ENCODE peak calls at places on chromosomes 12 and 14, in eight cellular contexts. One of them, this sample, is unnamed.

GRCh38 chr12:87756111-87756510 is 273.1 kb downstream of the C12orf50 start:
- DNase-seq in left cardiac atrium: no peak
- DNase-seq in activated T-cell treated with anti-CD3 and anti-CD28 coated beads, Interleukin-2, amount 50 U/mL, for 72 hours: no peak
- DNase-seq in cardiac muscle cell: peak; percentile 98
- DNase-seq in RPMI7951: peak; percentile 70
- DNase-seq in IMR-90: peak; percentile 99
- DNase-seq in nucleus accumbens: no peak
- DNase-seq in NCI-H226: peak; percentile 98
- DNase-seq in this sample: no peak

GRCh38 chr12:54191550-54192022 is 2.8 kb upstream of the SMUG1 start:
- DNase-seq in left cardiac atrium: peak; percentile 76
- DNase-seq in activated T-cell treated with anti-CD3 and anti-CD28 coated beads, Interleukin-2, amount 50 U/mL, for 72 hours: peak; percentile 80
- DNase-seq in cardiac muscle cell: peak; percentile 89
- DNase-seq in RPMI7951: peak; percentile 76
- DNase-seq in IMR-90: peak; percentile 79
- DNase-seq in nucleus accumbens: peak; percentile 64
- DNase-seq in NCI-H226: peak; percentile 63
- DNase-seq in this sample: peak; percentile 76

GRCh38 chr14:101110729-101111619 is 207.5 kb upstream of the RTL1 start:
- DNase-seq in left cardiac atrium: peak; percentile 10
- DNase-seq in activated T-cell treated with anti-CD3 and anti-CD28 coated beads, Interleukin-2, amount 50 U/mL, for 72 hours: no peak
- DNase-seq in cardiac muscle cell: no peak
- DNase-seq in RPMI7951: no peak
- DNase-seq in IMR-90: no peak
- DNase-seq in nucleus accumbens: no peak
- DNase-seq in NCI-H226: no peak
- DNase-seq in this sample: no peak

GRCh38 chr14:36315159-36315853 is 5.1 kb downstream of the MBIP start:
- DNase-seq in left cardiac atrium: no peak
- DNase-seq in activated T-cell treated with anti-CD3 and anti-CD28 coated beads, Interleukin-2, amount 50 U/mL, for 72 hours: peak; percentile 69
- DNase-seq in cardiac muscle cell: no peak
- DNase-seq in RPMI7951: no peak
- DNase-seq in IMR-90: no peak
- DNase-seq in nucleus accumbens: no peak
- DNase-seq in NCI-H226: no peak
- DNase-seq in this sample: no peak

GRCh38 chr12:19869413-19869812 is 430.1 kb downstream of the AEBP2 start:
- DNase-seq in left cardiac atrium: no peak
- DNase-seq in activated T-cell treated with anti-CD3 and anti-CD28 coated beads, Interleukin-2, amount 50 U/mL, for 72 hours: peak; percentile 14
- DNase-seq in cardiac muscle cell: no peak
- DNase-seq in RPMI7951: no peak
- DNase-seq in IMR-90: no peak
- DNase-seq in nucleus accumbens: no peak
- DNase-seq in NCI-H226: no peak
- DNase-seq in this sample: no peak

GRCh38 chr12:105083041-105083440 is 1.2 kb downstream of the ALDH1L2 start:
- DNase-seq in left cardiac atrium: no peak
- DNase-seq in activated T-cell treated with anti-CD3 and anti-CD28 coated beads, Interleukin-2, amount 50 U/mL, for 72 hours: no peak
- DNase-seq in cardiac muscle cell: peak; percentile 17
- DNase-seq in RPMI7951: no peak
- DNase-seq in IMR-90: no peak
- DNase-seq in nucleus accumbens: no peak
- DNase-seq in NCI-H226: no peak
- DNase-seq in this sample: no peak

GRCh38 chr12:5435161-5435560 is 3.3 kb downstream of the NTF3 start:
- DNase-seq in left cardiac atrium: no peak
- DNase-seq in activated T-cell treated with anti-CD3 and anti-CD28 coated beads, Interleukin-2, amount 50 U/mL, for 72 hours: no peak
- DNase-seq in cardiac muscle cell: no peak
- DNase-seq in RPMI7951: no peak
- DNase-seq in IMR-90: no peak
- DNase-seq in nucleus accumbens: no peak
- DNase-seq in NCI-H226: no peak
- DNase-seq in this sample: no peak

GRCh38 chr12:51210690-51211395 is 7.0 kb downstream of the POU6F1 start:
- DNase-seq in left cardiac atrium: no peak
- DNase-seq in activated T-cell treated with anti-CD3 and anti-CD28 coated beads, Interleukin-2, amount 50 U/mL, for 72 hours: no peak
- DNase-seq in cardiac muscle cell: no peak
- DNase-seq in RPMI7951: peak; percentile 7
- DNase-seq in IMR-90: no peak
- DNase-seq in nucleus accumbens: peak; percentile 29
- DNase-seq in NCI-H226: no peak
- DNase-seq in this sample: no peak

GRCh38 chr12:3869448-3869847 is 3.8 kb downstream of the PARP11 start:
- DNase-seq in left cardiac atrium: no peak
- DNase-seq in activated T-cell treated with anti-CD3 and anti-CD28 coated beads, Interleukin-2, amount 50 U/mL, for 72 hours: no peak
- DNase-seq in cardiac muscle cell: no peak
- DNase-seq in RPMI7951: no peak
- DNase-seq in IMR-90: no peak
- DNase-seq in nucleus accumbens: no peak
- DNase-seq in NCI-H226: no peak
- DNase-seq in this sample: no peak

GRCh38 chr12:7158866-7159600 is 28.9 kb downstream of the CLSTN3 start:
- DNase-seq in left cardiac atrium: no peak
- DNase-seq in activated T-cell treated with anti-CD3 and anti-CD28 coated beads, Interleukin-2, amount 50 U/mL, for 72 hours: no peak
- DNase-seq in cardiac muscle cell: no peak
- DNase-seq in RPMI7951: no peak
- DNase-seq in IMR-90: no peak
- DNase-seq in nucleus accumbens: no peak
- DNase-seq in NCI-H226: no peak
- DNase-seq in this sample: no peak

GRCh38 chr14:53539489-53540126 is 386.5 kb upstream of the DDHD1 start:
- DNase-seq in left cardiac atrium: peak; percentile 76
- DNase-seq in activated T-cell treated with anti-CD3 and anti-CD28 coated beads, Interleukin-2, amount 50 U/mL, for 72 hours: peak; percentile 63
- DNase-seq in cardiac muscle cell: peak; percentile 88
- DNase-seq in RPMI7951: peak; percentile 69
- DNase-seq in IMR-90: peak; percentile 83
- DNase-seq in nucleus accumbens: peak; percentile 43
- DNase-seq in NCI-H226: peak; percentile 49
- DNase-seq in this sample: peak; percentile 73

GRCh38 chr12:128747441-128747840 is 76.3 kb downstream of the SLC15A4 start:
- DNase-seq in left cardiac atrium: no peak
- DNase-seq in activated T-cell treated with anti-CD3 and anti-CD28 coated beads, Interleukin-2, amount 50 U/mL, for 72 hours: no peak
- DNase-seq in cardiac muscle cell: no peak
- DNase-seq in RPMI7951: no peak
- DNase-seq in IMR-90: no peak
- DNase-seq in nucleus accumbens: no peak
- DNase-seq in NCI-H226: no peak
- DNase-seq in this sample: no peak

This sample was measured in right cardiac atrium.